ENCODE peak calls at places on chromosomes 12 and 14, in eight cellular contexts. One of them, this sample, is unnamed.

GRCh38 chr12:27347779-27348178 is 15.1 kb downstream of the BMAL2 start:
- DNase-seq in CD4-positive, alpha-beta T cell: no peak
- DNase-seq in ovary: no peak
- DNase-seq in activated CD4-positive, alpha-beta T cell treated with anti-CD3 and anti-CD28 coated beads for 1 hour: no peak
- DNase-seq in B cell: no peak
- DNase-seq in PC-3: peak; percentile 84
- DNase-seq in astrocyte of the cerebellum: no peak
- DNase-seq in GM23248: no peak
- DNase-seq in this sample: no peak

GRCh38 chr12:91109148-91109564 is 2.1 kb downstream of the LUM start:
- DNase-seq in astrocyte of the cerebellum: no peak
- DNase-seq in CD4-positive, alpha-beta T cell: peak; percentile 3
- DNase-seq in activated CD4-positive, alpha-beta T cell treated with anti-CD3 and anti-CD28 coated beads for 1 hour: no peak
- DNase-seq in B cell: no peak
- DNase-seq in ovary: peak; percentile 50
- DNase-seq in PC-3: peak; percentile 83
- DNase-seq in GM23248: peak; percentile 81
- DNase-seq in this sample: peak; percentile 72

GRCh38 chr12:110657747-110658146 is 31.2 kb downstream of the HVCN1 start:
- DNase-seq in ovary: peak; percentile 31
- DNase-seq in astrocyte of the cerebellum: no peak
- DNase-seq in PC-3: no peak
- DNase-seq in B cell: no peak
- DNase-seq in activated CD4-positive, alpha-beta T cell treated with anti-CD3 and anti-CD28 coated beads for 1 hour: no peak
- DNase-seq in CD4-positive, alpha-beta T cell: no peak
- DNase-seq in GM23248: no peak
- DNase-seq in this sample: no peak

GRCh38 chr12:125092872-125093680 is 27.8 kb downstream of the AACS start:
- DNase-seq in activated CD4-positive, alpha-beta T cell treated with anti-CD3 and anti-CD28 coated beads for 1 hour: no peak
- DNase-seq in PC-3: peak; percentile 66
- DNase-seq in CD4-positive, alpha-beta T cell: no peak
- DNase-seq in astrocyte of the cerebellum: no peak
- DNase-seq in GM23248: peak; percentile 78
- DNase-seq in B cell: no peak
- DNase-seq in ovary: no peak
- DNase-seq in this sample: no peak

GRCh38 chr14:98994571-98994970 is 277.4 kb downstream of the BCL11B start:
- DNase-seq in B cell: no peak
- DNase-seq in CD4-positive, alpha-beta T cell: no peak
- DNase-seq in ovary: no peak
- DNase-seq in astrocyte of the cerebellum: no peak
- DNase-seq in activated CD4-positive, alpha-beta T cell treated with anti-CD3 and anti-CD28 coated beads for 1 hour: no peak
- DNase-seq in PC-3: no peak
- DNase-seq in GM23248: no peak
- DNase-seq in this sample: no peak

GRCh38 chr12:19971396-19971802 is 396.9 kb upstream of the PDE3A start:
- DNase-seq in astrocyte of the cerebellum: peak; percentile 86
- DNase-seq in PC-3: no peak
- DNase-seq in B cell: no peak
- DNase-seq in GM23248: peak; percentile 17
- DNase-seq in CD4-positive, alpha-beta T cell: no peak
- DNase-seq in activated CD4-positive, alpha-beta T cell treated with anti-CD3 and anti-CD28 coated beads for 1 hour: no peak
- DNase-seq in ovary: no peak
- DNase-seq in this sample: no peak

GRCh38 chr14:36217027-36217426 is 40.5 kb upstream of the PTCSC3 start:
- DNase-seq in astrocyte of the cerebellum: no peak
- DNase-seq in CD4-positive, alpha-beta T cell: no peak
- DNase-seq in ovary: no peak
- DNase-seq in PC-3: no peak
- DNase-seq in GM23248: no peak
- DNase-seq in B cell: no peak
- DNase-seq in activated CD4-positive, alpha-beta T cell treated with anti-CD3 and anti-CD28 coated beads for 1 hour: no peak
- DNase-seq in this sample: no peak

GRCh38 chr14:55752580-55753365 is 172.8 kb downstream of the KTN1 start:
- DNase-seq in ovary: no peak
- DNase-seq in CD4-positive, alpha-beta T cell: no peak
- DNase-seq in B cell: no peak
- DNase-seq in astrocyte of the cerebellum: peak; percentile 62
- DNase-seq in GM23248: peak; percentile 39
- DNase-seq in activated CD4-positive, alpha-beta T cell treated with anti-CD3 and anti-CD28 coated beads for 1 hour: no peak
- DNase-seq in PC-3: peak; percentile 100
- DNase-seq in this sample: no peak

GRCh38 chr14:69012251-69012953 is 33.3 kb upstream of the ACTN1 start:
- DNase-seq in astrocyte of the cerebellum: no peak
- DNase-seq in CD4-positive, alpha-beta T cell: no peak
- DNase-seq in PC-3: no peak
- DNase-seq in B cell: no peak
- DNase-seq in ovary: no peak
- DNase-seq in activated CD4-positive, alpha-beta T cell treated with anti-CD3 and anti-CD28 coated beads for 1 hour: no peak
- DNase-seq in GM23248: peak; percentile 53
- DNase-seq in this sample: no peak

GRCh38 chr12:104282109-104282508 is 21.4 kb upstream of the EID3 start:
- DNase-seq in PC-3: peak; percentile 32
- DNase-seq in astrocyte of the cerebellum: no peak
- DNase-seq in ovary: no peak
- DNase-seq in B cell: no peak
- DNase-seq in activated CD4-positive, alpha-beta T cell treated with anti-CD3 and anti-CD28 coated beads for 1 hour: no peak
- DNase-seq in GM23248: peak; percentile 45
- DNase-seq in CD4-positive, alpha-beta T cell: no peak
- DNase-seq in this sample: no peak

GRCh38 chr12:102753802-102754201 is 163.2 kb downstream of the PAH start:
- DNase-seq in PC-3: no peak
- DNase-seq in activated CD4-positive, alpha-beta T cell treated with anti-CD3 and anti-CD28 coated beads for 1 hour: no peak
- DNase-seq in CD4-positive, alpha-beta T cell: no peak
- DNase-seq in astrocyte of the cerebellum: no peak
- DNase-seq in B cell: no peak
- DNase-seq in ovary: no peak
- DNase-seq in GM23248: peak; percentile 20
- DNase-seq in this sample: no peak

GRCh38 chr12:22684526-22685118 is 59.7 kb downstream of the ETNK1 start:
- DNase-seq in B cell: no peak
- DNase-seq in CD4-positive, alpha-beta T cell: no peak
- DNase-seq in activated CD4-positive, alpha-beta T cell treated with anti-CD3 and anti-CD28 coated beads for 1 hour: no peak
- DNase-seq in ovary: no peak
- DNase-seq in PC-3: peak; percentile 54
- DNase-seq in GM23248: peak; percentile 67
- DNase-seq in astrocyte of the cerebellum: peak; percentile 58
- DNase-seq in this sample: no peak

GRCh38 chr14:106507354-106507753 is 981.0 kb downstream of the TMEM121 start:
- DNase-seq in CD4-positive, alpha-beta T cell: no peak
- DNase-seq in GM23248: no peak
- DNase-seq in PC-3: no peak
- DNase-seq in ovary: no peak
- DNase-seq in activated CD4-positive, alpha-beta T cell treated with anti-CD3 and anti-CD28 coated beads for 1 hour: no peak
- DNase-seq in B cell: no peak
- DNase-seq in astrocyte of the cerebellum: no peak
- DNase-seq in this sample: no peak

GRCh38 chr14:77044776-77045569 is 16.5 kb upstream of the IRF2BPL start:
- DNase-seq in B cell: no peak
- DNase-seq in CD4-positive, alpha-beta T cell: no peak
- DNase-seq in GM23248: peak; percentile 59
- DNase-seq in ovary: peak; percentile 64
- DNase-seq in activated CD4-positive, alpha-beta T cell treated with anti-CD3 and anti-CD28 coated beads for 1 hour: no peak
- DNase-seq in PC-3: peak; percentile 42
- DNase-seq in astrocyte of the cerebellum: no peak
- DNase-seq in this sample: peak; percentile 46

GRCh38 chr12:63093711-63094110 is 57.3 kb downstream of the AVPR1A start:
- DNase-seq in GM23248: no peak
- DNase-seq in CD4-positive, alpha-beta T cell: no peak
- DNase-seq in B cell: no peak
- DNase-seq in ovary: no peak
- DNase-seq in PC-3: peak; percentile 6
- DNase-seq in astrocyte of the cerebellum: no peak
- DNase-seq in activated CD4-positive, alpha-beta T cell treated with anti-CD3 and anti-CD28 coated beads for 1 hour: no peak
- DNase-seq in this sample: no peak

GRCh38 chr14:61553730-61554641 is 141.3 kb upstream of the HIF1A start:
- DNase-seq in activated CD4-positive, alpha-beta T cell treated with anti-CD3 and anti-CD28 coated beads for 1 hour: no peak
- DNase-seq in B cell: no peak
- DNase-seq in ovary: no peak
- DNase-seq in astrocyte of the cerebellum: peak; percentile 73
- DNase-seq in GM23248: peak; percentile 98
- DNase-seq in CD4-positive, alpha-beta T cell: no peak
- DNase-seq in PC-3: peak; percentile 100
- DNase-seq in this sample: no peak

GRCh38 chr14:78491015-78491414 is 320.8 kb downstream of the NRXN3 start:
- DNase-seq in GM23248: no peak
- DNase-seq in ovary: no peak
- DNase-seq in activated CD4-positive, alpha-beta T cell treated with anti-CD3 and anti-CD28 coated beads for 1 hour: no peak
- DNase-seq in CD4-positive, alpha-beta T cell: no peak
- DNase-seq in astrocyte of the cerebellum: no peak
- DNase-seq in B cell: no peak
- DNase-seq in PC-3: no peak
- DNase-seq in this sample: no peak

GRCh38 chr12:71840226-71840847 is 778 bp downstream of the TBC1D15 start:
- DNase-seq in B cell: no peak
- DNase-seq in astrocyte of the cerebellum: peak; percentile 32
- DNase-seq in activated CD4-positive, alpha-beta T cell treated with anti-CD3 and anti-CD28 coated beads for 1 hour: no peak
- DNase-seq in ovary: no peak
- DNase-seq in GM23248: peak; percentile 89
- DNase-seq in PC-3: peak; percentile 77
- DNase-seq in CD4-positive, alpha-beta T cell: no peak
- DNase-seq in this sample: no peak

GRCh38 chr12:74889563-74890236 is 319.9 kb downstream of the KCNC2 start:
- DNase-seq in GM23248: peak; percentile 39
- DNase-seq in PC-3: peak; percentile 86
- DNase-seq in ovary: no peak
- DNase-seq in B cell: no peak
- DNase-seq in astrocyte of the cerebellum: no peak
- DNase-seq in CD4-positive, alpha-beta T cell: no peak
- DNase-seq in activated CD4-positive, alpha-beta T cell treated with anti-CD3 and anti-CD28 coated beads for 1 hour: no peak
- DNase-seq in this sample: no peak

GRCh38 chr14:38490273-38490672 is 234.4 kb upstream of the CLEC14A start:
- DNase-seq in astrocyte of the cerebellum: no peak
- DNase-seq in CD4-positive, alpha-beta T cell: no peak
- DNase-seq in activated CD4-positive, alpha-beta T cell treated with anti-CD3 and anti-CD28 coated beads for 1 hour: no peak
- DNase-seq in GM23248: no peak
- DNase-seq in PC-3: no peak
- DNase-seq in ovary: no peak
- DNase-seq in B cell: no peak
- DNase-seq in this sample: no peak

GRCh38 chr14:54025661-54026060 is 69.0 kb upstream of the BMP4 start:
- DNase-seq in CD4-positive, alpha-beta T cell: no peak
- DNase-seq in ovary: no peak
- DNase-seq in B cell: no peak
- DNase-seq in activated CD4-positive, alpha-beta T cell treated with anti-CD3 and anti-CD28 coated beads for 1 hour: no peak
- DNase-seq in astrocyte of the cerebellum: no peak
- DNase-seq in GM23248: peak; percentile 24
- DNase-seq in PC-3: peak; percentile 94
- DNase-seq in this sample: no peak

GRCh38 chr12:63918788-63919300 is 74.3 kb downstream of the SRGAP1 start:
- DNase-seq in activated CD4-positive, alpha-beta T cell treated with anti-CD3 and anti-CD28 coated beads for 1 hour: no peak
- DNase-seq in astrocyte of the cerebellum: no peak
- DNase-seq in B cell: no peak
- DNase-seq in GM23248: peak; percentile 85
- DNase-seq in ovary: no peak
- DNase-seq in CD4-positive, alpha-beta T cell: no peak
- DNase-seq in PC-3: peak; percentile 95
- DNase-seq in this sample: no peak

GRCh38 chr14:90491868-90492560 is 95.2 kb downstream of the CALM1 start:
- DNase-seq in CD4-positive, alpha-beta T cell: no peak
- DNase-seq in ovary: no peak
- DNase-seq in B cell: no peak
- DNase-seq in activated CD4-positive, alpha-beta T cell treated with anti-CD3 and anti-CD28 coated beads for 1 hour: no peak
- DNase-seq in astrocyte of the cerebellum: no peak
- DNase-seq in PC-3: no peak
- DNase-seq in GM23248: peak; percentile 40
- DNase-seq in this sample: no peak

GRCh38 chr14:90677484-90678045 is 138.7 kb downstream of the TTC7B start:
- DNase-seq in GM23248: peak; percentile 77
- DNase-seq in PC-3: peak; percentile 79
- DNase-seq in astrocyte of the cerebellum: peak; percentile 28
- DNase-seq in CD4-positive, alpha-beta T cell: no peak
- DNase-seq in ovary: no peak
- DNase-seq in activated CD4-positive, alpha-beta T cell treated with anti-CD3 and anti-CD28 coated beads for 1 hour: no peak
- DNase-seq in B cell: no peak
- DNase-seq in this sample: no peak

GRCh38 chr12:69059465-69060457 is 126.8 kb upstream of the CPM start:
- DNase-seq in GM23248: peak; percentile 93
- DNase-seq in astrocyte of the cerebellum: peak; percentile 35
- DNase-seq in activated CD4-positive, alpha-beta T cell treated with anti-CD3 and anti-CD28 coated beads for 1 hour: no peak
- DNase-seq in B cell: no peak
- DNase-seq in CD4-positive, alpha-beta T cell: no peak
- DNase-seq in PC-3: peak; percentile 95
- DNase-seq in ovary: no peak
- DNase-seq in this sample: no peak

GRCh38 chr12:110015132-110015531 is 15.9 kb downstream of the ANKRD13A start:
- DNase-seq in B cell: peak; percentile 37
- DNase-seq in ovary: no peak
- DNase-seq in GM23248: no peak
- DNase-seq in CD4-positive, alpha-beta T cell: no peak
- DNase-seq in activated CD4-positive, alpha-beta T cell treated with anti-CD3 and anti-CD28 coated beads for 1 hour: no peak
- DNase-seq in PC-3: no peak
- DNase-seq in astrocyte of the cerebellum: no peak
- DNase-seq in this sample: no peak

GRCh38 chr12:109523071-109523470 is 45.6 kb downstream of the UBE3B start:
- DNase-seq in astrocyte of the cerebellum: no peak
- DNase-seq in B cell: no peak
- DNase-seq in ovary: no peak
- DNase-seq in GM23248: no peak
- DNase-seq in CD4-positive, alpha-beta T cell: no peak
- DNase-seq in PC-3: no peak
- DNase-seq in activated CD4-positive, alpha-beta T cell treated with anti-CD3 and anti-CD28 coated beads for 1 hour: no peak
- DNase-seq in this sample: peak; percentile 73

GRCh38 chr12:53423597-53423996 is at the start of gene AMHR2:
- DNase-seq in B cell: no peak
- DNase-seq in GM23248: no peak
- DNase-seq in astrocyte of the cerebellum: no peak
- DNase-seq in CD4-positive, alpha-beta T cell: no peak
- DNase-seq in PC-3: no peak
- DNase-seq in ovary: peak; percentile 54
- DNase-seq in activated CD4-positive, alpha-beta T cell treated with anti-CD3 and anti-CD28 coated beads for 1 hour: no peak
- DNase-seq in this sample: no peak

GRCh38 chr14:62015945-62016344 is 253.7 kb downstream of the SNAPC1 start:
- DNase-seq in ovary: no peak
- DNase-seq in astrocyte of the cerebellum: no peak
- DNase-seq in CD4-positive, alpha-beta T cell: no peak
- DNase-seq in activated CD4-positive, alpha-beta T cell treated with anti-CD3 and anti-CD28 coated beads for 1 hour: no peak
- DNase-seq in PC-3: peak; percentile 35
- DNase-seq in B cell: no peak
- DNase-seq in GM23248: peak; percentile 52
- DNase-seq in this sample: no peak

GRCh38 chr14:91354221-91354916 is 63.3 kb downstream of the CCDC88C start:
- DNase-seq in GM23248: peak; percentile 88
- DNase-seq in activated CD4-positive, alpha-beta T cell treated with anti-CD3 and anti-CD28 coated beads for 1 hour: no peak
- DNase-seq in PC-3: no peak
- DNase-seq in CD4-positive, alpha-beta T cell: no peak
- DNase-seq in B cell: no peak
- DNase-seq in astrocyte of the cerebellum: peak; percentile 4
- DNase-seq in ovary: no peak
- DNase-seq in this sample: no peak

GRCh38 chr12:95462551-95462950 is 11.4 kb upstream of the METAP2 start:
- DNase-seq in activated CD4-positive, alpha-beta T cell treated with anti-CD3 and anti-CD28 coated beads for 1 hour: no peak
- DNase-seq in GM23248: no peak
- DNase-seq in ovary: no peak
- DNase-seq in PC-3: no peak
- DNase-seq in astrocyte of the cerebellum: no peak
- DNase-seq in CD4-positive, alpha-beta T cell: no peak
- DNase-seq in B cell: no peak
- DNase-seq in this sample: no peak

GRCh38 chr12:122946690-122947271 is 19.5 kb downstream of the ABCB9 start:
- DNase-seq in GM23248: peak; percentile 100
- DNase-seq in activated CD4-positive, alpha-beta T cell treated with anti-CD3 and anti-CD28 coated beads for 1 hour: peak; percentile 55
- DNase-seq in ovary: no peak
- DNase-seq in PC-3: peak; percentile 99
- DNase-seq in B cell: no peak
- DNase-seq in astrocyte of the cerebellum: peak; percentile 98
- DNase-seq in CD4-positive, alpha-beta T cell: peak; percentile 23
- DNase-seq in this sample: peak; percentile 90

GRCh38 chr12:64696065-64696741 is 63.0 kb downstream of the GNS start:
- DNase-seq in astrocyte of the cerebellum: no peak
- DNase-seq in PC-3: peak; percentile 73
- DNase-seq in ovary: no peak
- DNase-seq in activated CD4-positive, alpha-beta T cell treated with anti-CD3 and anti-CD28 coated beads for 1 hour: no peak
- DNase-seq in CD4-positive, alpha-beta T cell: no peak
- DNase-seq in GM23248: peak; percentile 58
- DNase-seq in B cell: no peak
- DNase-seq in this sample: no peak

GRCh38 chr12:25997401-25997973 is 39.0 kb downstream of the RASSF8 start:
- DNase-seq in PC-3: peak; percentile 100
- DNase-seq in CD4-positive, alpha-beta T cell: no peak
- DNase-seq in GM23248: peak; percentile 93
- DNase-seq in activated CD4-positive, alpha-beta T cell treated with anti-CD3 and anti-CD28 coated beads for 1 hour: no peak
- DNase-seq in B cell: no peak
- DNase-seq in ovary: no peak
- DNase-seq in astrocyte of the cerebellum: peak; percentile 95
- DNase-seq in this sample: no peak